ENCODE peak calls at places on chromosomes 6 and 20, in nine cellular contexts. J is AG09319; I is natural killer cell treated with Interleukin-12 subunit alpha and Interleukin-12 subunit beta and Interleukin-15 and Interleukin-18, amount 100 ng/mL, for 72 hours; F is stimulated activated CD4-positive, alpha-beta T cell treated with anti-CD3 and anti-CD28 coated beads, TNF-alpha, amount 100 ng/mL, for 4 hours; X is HepG2; U is left ventricle myocardium inferior; Y is EL; P is posterior cingulate gyrus; G is naive thymus-derived CD8-positive, alpha-beta T cell. C is an unnamed sample.

GRCh38 chr20:12243327-12243726 is 325.6 kb downstream of the BTBD3 start:
- DNase-seq in J (no peak), I (no peak), F (no peak), X (no peak), U (no peak), Y (no peak), P (no peak), G (no peak), C (no peak)

GRCh38 chr20:52869698-52870288 is 102.4 kb upstream of the TSHZ2 start:
- DNase-seq in J (no peak), I (no peak), F (no peak), X (no peak), U (no peak), Y (no peak), P (no peak), G (no peak), C (no peak)

GRCh38 chr6:44396968-44397367 is 9.5 kb downstream of the CDC5L start:
- DNase-seq in J (no peak), I (no peak), F (no peak), X (no peak), U (no peak), Y (no peak), P (no peak), G (no peak), C (no peak)

GRCh38 chr6:122222761-122223160 is 176.7 kb upstream of the HSF2 start:
- DNase-seq in J (no peak), I (no peak), F (no peak), X (no peak), U (no peak), Y (no peak), P (no peak), G (no peak), C (no peak)

GRCh38 chr6:18334251-18334650 is 52.9 kb upstream of the RNF144B start:
- DNase-seq in J (no peak), I (no peak), F (no peak), X (no peak), U (no peak), Y (no peak), P (no peak), G (no peak), C (no peak)

GRCh38 chr20:24579016-24579415 is 109.6 kb downstream of the SYNDIG1 start:
- DNase-seq in J (no peak), I (no peak), F (no peak), X (no peak), U (no peak), Y (no peak), P (no peak), G (no peak), C (no peak)

GRCh38 chr20:62805711-62806382 is 1.2 kb downstream of the OGFR start:
- DNase-seq in J (no peak), I (no peak), F (no peak), X (peak), U (no peak), Y (peak), P (no peak), G (no peak), C (no peak)

GRCh38 chr6:140344149-140344913 is 969.9 kb upstream of the CITED2 start:
- DNase-seq in J (no peak), I (no peak), F (no peak), X (peak), U (no peak), Y (peak), P (no peak), G (no peak), C (peak)

GRCh38 chr6:139590206-139590605 is 215.8 kb upstream of the CITED2 start:
- DNase-seq in J (no peak), I (no peak), F (no peak), X (no peak), U (no peak), Y (no peak), P (no peak), G (no peak), C (no peak)

GRCh38 chr6:37171141-37171969 is 1.4 kb downstream of the PIM1 start:
- DNase-seq in J (no peak), I (no peak), F (peak), X (no peak), U (peak), Y (peak), P (peak), G (peak), C (peak)

GRCh38 chr6:150352321-150353296 is 16.2 kb upstream of the IYD start:
- DNase-seq in J (no peak), I (no peak), F (no peak), X (no peak), U (no peak), Y (peak), P (no peak), G (no peak), C (peak)

GRCh38 chr6:43575105-43575771 is 600 bp downstream of the XPO5 start:
- DNase-seq in J (no peak), I (peak), F (peak), X (peak), U (peak), Y (peak), P (peak), G (no peak), C (peak)

GRCh38 chr20:47141941-47142781 is 214.3 kb downstream of the ZMYND8 start:
- DNase-seq in J (no peak), I (no peak), F (no peak), X (no peak), U (no peak), Y (no peak), P (no peak), G (no peak), C (no peak)

GRCh38 chr6:8627085-8627861 is 191.9 kb upstream of the SLC35B3 start:
- DNase-seq in J (no peak), I (no peak), F (no peak), X (no peak), U (no peak), Y (peak), P (no peak), G (no peak), C (no peak)

GRCh38 chr6:111957623-111958315 is 84.5 kb upstream of the FYN start:
- DNase-seq in J (no peak), I (no peak), F (no peak), X (no peak), U (no peak), Y (peak), P (no peak), G (no peak), C (no peak)

GRCh38 chr20:17797163-17797562 is 97.4 kb downstream of the BANF2 start:
- DNase-seq in J (no peak), I (peak), F (no peak), X (peak), U (no peak), Y (no peak), P (no peak), G (no peak), C (no peak)

GRCh38 chr6:104506429-104506828 is 353.3 kb downstream of the HACE1 start:
- DNase-seq in J (no peak), I (no peak), F (no peak), X (no peak), U (no peak), Y (no peak), P (no peak), G (no peak), C (no peak)

GRCh38 chr20:52230406-52230805 is 38.8 kb upstream of the ZFP64 start:
- DNase-seq in J (no peak), I (no peak), F (no peak), X (no peak), U (no peak), Y (peak), P (no peak), G (no peak), C (peak)

GRCh38 chr6:23329091-23329490 is 759.7 kb downstream of the HDGFL1 start:
- DNase-seq in J (no peak), I (no peak), F (no peak), X (no peak), U (no peak), Y (no peak), P (no peak), G (no peak), C (no peak)

GRCh38 chr6:19417713-19418112 is 419.5 kb upstream of the ID4 start:
- DNase-seq in J (no peak), I (no peak), F (no peak), X (no peak), U (no peak), Y (peak), P (no peak), G (no peak), C (no peak)

GRCh38 chr6:150589828-150590227 is 9.9 kb upstream of the PLEKHG1 start:
- DNase-seq in J (no peak), I (no peak), F (no peak), X (no peak), U (no peak), Y (no peak), P (no peak), G (no peak), C (no peak)

GRCh38 chr6:141744971-141745370 is 387.8 kb upstream of the GJE1 start:
- DNase-seq in J (no peak), I (no peak), F (no peak), X (no peak), U (no peak), Y (no peak), P (no peak), G (no peak), C (no peak)

GRCh38 chr20:59207235-59207634 is 43.6 kb downstream of the ZNF831 start:
- DNase-seq in J (no peak), I (no peak), F (no peak), X (no peak), U (no peak), Y (no peak), P (no peak), G (no peak), C (no peak)

GRCh38 chr6:4776493-4776966 is 326 bp downstream of the CDYL start:
- DNase-seq in J (no peak), I (peak), F (peak), X (peak), U (no peak), Y (no peak), P (no peak), G (peak), C (no peak)

GRCh38 chr20:38831995-38832620 is 26.6 kb downstream of the PPP1R16B start:
- DNase-seq in J (no peak), I (no peak), F (no peak), X (no peak), U (no peak), Y (no peak), P (no peak), G (no peak), C (no peak)

GRCh38 chr6:155523821-155524238 is 68.2 kb upstream of the NOX3 start:
- DNase-seq in J (no peak), I (no peak), F (no peak), X (no peak), U (no peak), Y (no peak), P (no peak), G (no peak), C (no peak)

GRCh38 chr6:37222125-37222967 is 35.2 kb upstream of the TBC1D22B start:
- DNase-seq in J (no peak), I (peak), F (peak), X (peak), U (peak), Y (peak), P (peak), G (peak), C (peak)

GRCh38 chr20:46713957-46714834 is 4.7 kb downstream of the SLC2A10 start:
- DNase-seq in J (no peak), I (no peak), F (no peak), X (no peak), U (no peak), Y (no peak), P (no peak), G (no peak), C (no peak)